ENCODE peak calls at places on chromosomes 4 and X, in five cellular contexts. One of them, this sample, is unnamed.

GRCh38 chr4:77917075-77917474 is 54.4 kb downstream of the MRPL1 start:
- DNase-seq in activated CD8-positive, alpha-beta T cell treated with anti-CD3 and anti-CD28 coated beads, Interleukin-2, amount 10 ng/mL, durations not matched to agents 7 days and 5 days: no peak
- DNase-seq in substantia nigra: no peak
- DNase-seq in cardiac muscle cell: no peak
- DNase-seq in retinal pigment epithelial cell: no peak
- DNase-seq in this sample: no peak

GRCh38 chrX:114774691-114775090 is 190.8 kb downstream of the HTR2C start:
- DNase-seq in activated CD8-positive, alpha-beta T cell treated with anti-CD3 and anti-CD28 coated beads, Interleukin-2, amount 10 ng/mL, durations not matched to agents 7 days and 5 days: no peak
- DNase-seq in cardiac muscle cell: peak; percentile 9
- DNase-seq in substantia nigra: no peak
- DNase-seq in retinal pigment epithelial cell: no peak
- DNase-seq in this sample: no peak

GRCh38 chr4:117137143-117137542 is 51.8 kb upstream of the TRAM1L1 start:
- DNase-seq in retinal pigment epithelial cell: peak; percentile 48
- DNase-seq in activated CD8-positive, alpha-beta T cell treated with anti-CD3 and anti-CD28 coated beads, Interleukin-2, amount 10 ng/mL, durations not matched to agents 7 days and 5 days: no peak
- DNase-seq in cardiac muscle cell: no peak
- DNase-seq in substantia nigra: no peak
- DNase-seq in this sample: peak; percentile 88

GRCh38 chr4:82852751-82853053 is 38.3 kb downstream of the SEC31A start:
- DNase-seq in activated CD8-positive, alpha-beta T cell treated with anti-CD3 and anti-CD28 coated beads, Interleukin-2, amount 10 ng/mL, durations not matched to agents 7 days and 5 days: no peak
- DNase-seq in cardiac muscle cell: no peak
- DNase-seq in substantia nigra: no peak
- DNase-seq in retinal pigment epithelial cell: no peak
- DNase-seq in this sample: no peak

GRCh38 chr4:100838286-100838685 is 320.5 kb upstream of the EMCN start:
- DNase-seq in cardiac muscle cell: peak; percentile 47
- DNase-seq in substantia nigra: no peak
- DNase-seq in activated CD8-positive, alpha-beta T cell treated with anti-CD3 and anti-CD28 coated beads, Interleukin-2, amount 10 ng/mL, durations not matched to agents 7 days and 5 days: no peak
- DNase-seq in retinal pigment epithelial cell: peak; percentile 26
- DNase-seq in this sample: no peak

GRCh38 chr4:186881521-186882220 is 158.0 kb upstream of the FAT1 start:
- DNase-seq in activated CD8-positive, alpha-beta T cell treated with anti-CD3 and anti-CD28 coated beads, Interleukin-2, amount 10 ng/mL, durations not matched to agents 7 days and 5 days: no peak
- DNase-seq in retinal pigment epithelial cell: peak; percentile 63
- DNase-seq in cardiac muscle cell: no peak
- DNase-seq in substantia nigra: no peak
- DNase-seq in this sample: peak; percentile 53

GRCh38 chrX:129091097-129091496 is 432.2 kb downstream of the SMARCA1 start:
- DNase-seq in substantia nigra: no peak
- DNase-seq in cardiac muscle cell: no peak
- DNase-seq in activated CD8-positive, alpha-beta T cell treated with anti-CD3 and anti-CD28 coated beads, Interleukin-2, amount 10 ng/mL, durations not matched to agents 7 days and 5 days: no peak
- DNase-seq in retinal pigment epithelial cell: no peak
- DNase-seq in this sample: no peak

GRCh38 chr4:147430111-147430510 is 50.8 kb upstream of the EDNRA start:
- DNase-seq in cardiac muscle cell: no peak
- DNase-seq in activated CD8-positive, alpha-beta T cell treated with anti-CD3 and anti-CD28 coated beads, Interleukin-2, amount 10 ng/mL, durations not matched to agents 7 days and 5 days: no peak
- DNase-seq in substantia nigra: no peak
- DNase-seq in retinal pigment epithelial cell: no peak
- DNase-seq in this sample: no peak

GRCh38 chr4:83876047-83876446 is 340.1 kb downstream of the GPAT3 start:
- DNase-seq in activated CD8-positive, alpha-beta T cell treated with anti-CD3 and anti-CD28 coated beads, Interleukin-2, amount 10 ng/mL, durations not matched to agents 7 days and 5 days: no peak
- DNase-seq in substantia nigra: no peak
- DNase-seq in retinal pigment epithelial cell: peak; percentile 49
- DNase-seq in cardiac muscle cell: no peak
- DNase-seq in this sample: no peak

GRCh38 chrX:12647230-12647629 is 144.0 kb upstream of the PRPS2 start:
- DNase-seq in substantia nigra: no peak
- DNase-seq in retinal pigment epithelial cell: no peak
- DNase-seq in activated CD8-positive, alpha-beta T cell treated with anti-CD3 and anti-CD28 coated beads, Interleukin-2, amount 10 ng/mL, durations not matched to agents 7 days and 5 days: no peak
- DNase-seq in cardiac muscle cell: no peak
- DNase-seq in this sample: no peak

GRCh38 chr4:26058537-26058936 is 144.5 kb downstream of the SMIM20 start:
- DNase-seq in activated CD8-positive, alpha-beta T cell treated with anti-CD3 and anti-CD28 coated beads, Interleukin-2, amount 10 ng/mL, durations not matched to agents 7 days and 5 days: no peak
- DNase-seq in retinal pigment epithelial cell: no peak
- DNase-seq in cardiac muscle cell: no peak
- DNase-seq in substantia nigra: no peak
- DNase-seq in this sample: no peak

GRCh38 chr4:628346-628745 is 3.0 kb downstream of the PDE6B start:
- DNase-seq in activated CD8-positive, alpha-beta T cell treated with anti-CD3 and anti-CD28 coated beads, Interleukin-2, amount 10 ng/mL, durations not matched to agents 7 days and 5 days: no peak
- DNase-seq in substantia nigra: no peak
- DNase-seq in cardiac muscle cell: no peak
- DNase-seq in retinal pigment epithelial cell: no peak
- DNase-seq in this sample: no peak

GRCh38 chr4:17115546-17115945 is 217.1 kb upstream of the LDB2 start:
- DNase-seq in cardiac muscle cell: no peak
- DNase-seq in substantia nigra: no peak
- DNase-seq in activated CD8-positive, alpha-beta T cell treated with anti-CD3 and anti-CD28 coated beads, Interleukin-2, amount 10 ng/mL, durations not matched to agents 7 days and 5 days: no peak
- DNase-seq in retinal pigment epithelial cell: no peak
- DNase-seq in this sample: no peak

GRCh38 chr4:20809796-20810195 is 109.5 kb downstream of the PACRGL start:
- DNase-seq in cardiac muscle cell: peak; percentile 18
- DNase-seq in substantia nigra: no peak
- DNase-seq in activated CD8-positive, alpha-beta T cell treated with anti-CD3 and anti-CD28 coated beads, Interleukin-2, amount 10 ng/mL, durations not matched to agents 7 days and 5 days: no peak
- DNase-seq in retinal pigment epithelial cell: no peak
- DNase-seq in this sample: no peak

GRCh38 chrX:4936315-4936714 is 1222.9 kb upstream of the PRKX start:
- DNase-seq in retinal pigment epithelial cell: no peak
- DNase-seq in substantia nigra: no peak
- DNase-seq in cardiac muscle cell: no peak
- DNase-seq in activated CD8-positive, alpha-beta T cell treated with anti-CD3 and anti-CD28 coated beads, Interleukin-2, amount 10 ng/mL, durations not matched to agents 7 days and 5 days: no peak
- DNase-seq in this sample: no peak

GRCh38 chrX:131752493-131753198 is 208.8 kb downstream of the OR13H1 start:
- DNase-seq in retinal pigment epithelial cell: peak; percentile 34
- DNase-seq in substantia nigra: no peak
- DNase-seq in cardiac muscle cell: no peak
- DNase-seq in activated CD8-positive, alpha-beta T cell treated with anti-CD3 and anti-CD28 coated beads, Interleukin-2, amount 10 ng/mL, durations not matched to agents 7 days and 5 days: no peak
- DNase-seq in this sample: no peak

GRCh38 chr4:48290146-48290772 is 20.6 kb upstream of the TEC start:
- DNase-seq in retinal pigment epithelial cell: no peak
- DNase-seq in cardiac muscle cell: peak; percentile 13
- DNase-seq in activated CD8-positive, alpha-beta T cell treated with anti-CD3 and anti-CD28 coated beads, Interleukin-2, amount 10 ng/mL, durations not matched to agents 7 days and 5 days: no peak
- DNase-seq in substantia nigra: no peak
- DNase-seq in this sample: no peak

GRCh38 chrX:46913710-46914109 is 1.5 kb downstream of the JADE3 start:
- DNase-seq in cardiac muscle cell: peak; percentile 14
- DNase-seq in activated CD8-positive, alpha-beta T cell treated with anti-CD3 and anti-CD28 coated beads, Interleukin-2, amount 10 ng/mL, durations not matched to agents 7 days and 5 days: no peak
- DNase-seq in retinal pigment epithelial cell: no peak
- DNase-seq in substantia nigra: no peak
- DNase-seq in this sample: no peak

GRCh38 chr4:104743141-104743748 is 248.6 kb upstream of the CXXC4 start:
- DNase-seq in retinal pigment epithelial cell: no peak
- DNase-seq in substantia nigra: no peak
- DNase-seq in cardiac muscle cell: no peak
- DNase-seq in activated CD8-positive, alpha-beta T cell treated with anti-CD3 and anti-CD28 coated beads, Interleukin-2, amount 10 ng/mL, durations not matched to agents 7 days and 5 days: no peak
- DNase-seq in this sample: no peak

GRCh38 chr4:51931461-51931860 is 88.5 kb downstream of the DCUN1D4 start:
- DNase-seq in activated CD8-positive, alpha-beta T cell treated with anti-CD3 and anti-CD28 coated beads, Interleukin-2, amount 10 ng/mL, durations not matched to agents 7 days and 5 days: no peak
- DNase-seq in retinal pigment epithelial cell: no peak
- DNase-seq in substantia nigra: no peak
- DNase-seq in cardiac muscle cell: no peak
- DNase-seq in this sample: no peak

GRCh38 chr4:15352508-15352907 is 75.3 kb upstream of the C1QTNF7 start:
- DNase-seq in activated CD8-positive, alpha-beta T cell treated with anti-CD3 and anti-CD28 coated beads, Interleukin-2, amount 10 ng/mL, durations not matched to agents 7 days and 5 days: no peak
- DNase-seq in substantia nigra: no peak
- DNase-seq in cardiac muscle cell: no peak
- DNase-seq in retinal pigment epithelial cell: no peak
- DNase-seq in this sample: no peak

GRCh38 chr4:4583606-4584005 is 41.8 kb upstream of the STX18 start:
- DNase-seq in substantia nigra: no peak
- DNase-seq in cardiac muscle cell: no peak
- DNase-seq in retinal pigment epithelial cell: no peak
- DNase-seq in activated CD8-positive, alpha-beta T cell treated with anti-CD3 and anti-CD28 coated beads, Interleukin-2, amount 10 ng/mL, durations not matched to agents 7 days and 5 days: no peak
- DNase-seq in this sample: no peak

GRCh38 chr4:37451646-37452045 is 207.1 kb downstream of the NWD2 start:
- DNase-seq in activated CD8-positive, alpha-beta T cell treated with anti-CD3 and anti-CD28 coated beads, Interleukin-2, amount 10 ng/mL, durations not matched to agents 7 days and 5 days: no peak
- DNase-seq in substantia nigra: no peak
- DNase-seq in retinal pigment epithelial cell: no peak
- DNase-seq in cardiac muscle cell: no peak
- DNase-seq in this sample: no peak

GRCh38 chr4:73607375-73608026 is 12.7 kb downstream of the RASSF6 start:
- DNase-seq in retinal pigment epithelial cell: no peak
- DNase-seq in cardiac muscle cell: no peak
- DNase-seq in activated CD8-positive, alpha-beta T cell treated with anti-CD3 and anti-CD28 coated beads, Interleukin-2, amount 10 ng/mL, durations not matched to agents 7 days and 5 days: no peak
- DNase-seq in substantia nigra: no peak
- DNase-seq in this sample: no peak

GRCh38 chr4:179595671-179596410 is 2153.6 kb upstream of the AGA start:
- DNase-seq in substantia nigra: no peak
- DNase-seq in retinal pigment epithelial cell: peak; percentile 54
- DNase-seq in activated CD8-positive, alpha-beta T cell treated with anti-CD3 and anti-CD28 coated beads, Interleukin-2, amount 10 ng/mL, durations not matched to agents 7 days and 5 days: no peak
- DNase-seq in cardiac muscle cell: no peak
- DNase-seq in this sample: peak; percentile 63

GRCh38 chrX:43165343-43165920 is 387.5 kb upstream of the PPP1R2C start:
- DNase-seq in cardiac muscle cell: no peak
- DNase-seq in activated CD8-positive, alpha-beta T cell treated with anti-CD3 and anti-CD28 coated beads, Interleukin-2, amount 10 ng/mL, durations not matched to agents 7 days and 5 days: no peak
- DNase-seq in retinal pigment epithelial cell: no peak
- DNase-seq in substantia nigra: no peak
- DNase-seq in this sample: no peak

GRCh38 chrX:121761845-121762244 is 714.4 kb downstream of the GLUD2 start:
- DNase-seq in activated CD8-positive, alpha-beta T cell treated with anti-CD3 and anti-CD28 coated beads, Interleukin-2, amount 10 ng/mL, durations not matched to agents 7 days and 5 days: no peak
- DNase-seq in cardiac muscle cell: no peak
- DNase-seq in retinal pigment epithelial cell: no peak
- DNase-seq in substantia nigra: no peak
- DNase-seq in this sample: no peak

GRCh38 chr4:122045533-122045932 is 93.7 kb upstream of the TRPC3 start:
- DNase-seq in substantia nigra: no peak
- DNase-seq in retinal pigment epithelial cell: peak; percentile 99
- DNase-seq in cardiac muscle cell: peak; percentile 50
- DNase-seq in activated CD8-positive, alpha-beta T cell treated with anti-CD3 and anti-CD28 coated beads, Interleukin-2, amount 10 ng/mL, durations not matched to agents 7 days and 5 days: no peak
- DNase-seq in this sample: peak; percentile 98

GRCh38 chr4:2248044-2248780 is 6.3 kb upstream of the HAUS3 start:
- DNase-seq in cardiac muscle cell: no peak
- DNase-seq in substantia nigra: no peak
- DNase-seq in activated CD8-positive, alpha-beta T cell treated with anti-CD3 and anti-CD28 coated beads, Interleukin-2, amount 10 ng/mL, durations not matched to agents 7 days and 5 days: peak; percentile 14
- DNase-seq in retinal pigment epithelial cell: no peak
- DNase-seq in this sample: no peak

GRCh38 chr4:184255361-184255760 is 37.7 kb upstream of the ENPP6 start:
- DNase-seq in retinal pigment epithelial cell: no peak
- DNase-seq in substantia nigra: peak; percentile 85
- DNase-seq in activated CD8-positive, alpha-beta T cell treated with anti-CD3 and anti-CD28 coated beads, Interleukin-2, amount 10 ng/mL, durations not matched to agents 7 days and 5 days: peak; percentile 16
- DNase-seq in cardiac muscle cell: no peak
- DNase-seq in this sample: no peak

GRCh38 chr4:129377131-129377845 is 281.3 kb downstream of the C4orf33 start:
- DNase-seq in cardiac muscle cell: no peak
- DNase-seq in retinal pigment epithelial cell: no peak
- DNase-seq in substantia nigra: no peak
- DNase-seq in activated CD8-positive, alpha-beta T cell treated with anti-CD3 and anti-CD28 coated beads, Interleukin-2, amount 10 ng/mL, durations not matched to agents 7 days and 5 days: no peak
- DNase-seq in this sample: no peak

GRCh38 chrX:118088084-118088483 is 28.5 kb downstream of the KLHL13 start:
- DNase-seq in retinal pigment epithelial cell: no peak
- DNase-seq in activated CD8-positive, alpha-beta T cell treated with anti-CD3 and anti-CD28 coated beads, Interleukin-2, amount 10 ng/mL, durations not matched to agents 7 days and 5 days: no peak
- DNase-seq in substantia nigra: no peak
- DNase-seq in cardiac muscle cell: no peak
- DNase-seq in this sample: no peak

GRCh38 chr4:113278324-113278934 is 229.0 kb downstream of the ANK2 start:
- DNase-seq in retinal pigment epithelial cell: no peak
- DNase-seq in substantia nigra: peak; percentile 77
- DNase-seq in activated CD8-positive, alpha-beta T cell treated with anti-CD3 and anti-CD28 coated beads, Interleukin-2, amount 10 ng/mL, durations not matched to agents 7 days and 5 days: peak; percentile 79
- DNase-seq in cardiac muscle cell: peak; percentile 86
- DNase-seq in this sample: no peak

GRCh38 chr4:128751354-128751753 is 58.1 kb upstream of the JADE1 start:
- DNase-seq in substantia nigra: no peak
- DNase-seq in activated CD8-positive, alpha-beta T cell treated with anti-CD3 and anti-CD28 coated beads, Interleukin-2, amount 10 ng/mL, durations not matched to agents 7 days and 5 days: no peak
- DNase-seq in retinal pigment epithelial cell: peak; percentile 15
- DNase-seq in cardiac muscle cell: no peak
- DNase-seq in this sample: peak; percentile 10

GRCh38 chr4:184028571-184028996 is 123.5 kb downstream of the STOX2 start:
- DNase-seq in substantia nigra: no peak
- DNase-seq in retinal pigment epithelial cell: no peak
- DNase-seq in cardiac muscle cell: no peak
- DNase-seq in activated CD8-positive, alpha-beta T cell treated with anti-CD3 and anti-CD28 coated beads, Interleukin-2, amount 10 ng/mL, durations not matched to agents 7 days and 5 days: peak; percentile 48
- DNase-seq in this sample: no peak

GRCh38 chrX:74119016-74119910 is 184.7 kb upstream of the ZCCHC13 start:
- DNase-seq in activated CD8-positive, alpha-beta T cell treated with anti-CD3 and anti-CD28 coated beads, Interleukin-2, amount 10 ng/mL, durations not matched to agents 7 days and 5 days: no peak
- DNase-seq in retinal pigment epithelial cell: no peak
- DNase-seq in substantia nigra: no peak
- DNase-seq in cardiac muscle cell: no peak
- DNase-seq in this sample: no peak

GRCh38 chr4:102787096-102787867 is 26.5 kb upstream of the MANBA start:
- DNase-seq in substantia nigra: no peak
- DNase-seq in retinal pigment epithelial cell: no peak
- DNase-seq in cardiac muscle cell: no peak
- DNase-seq in activated CD8-positive, alpha-beta T cell treated with anti-CD3 and anti-CD28 coated beads, Interleukin-2, amount 10 ng/mL, durations not matched to agents 7 days and 5 days: no peak
- DNase-seq in this sample: no peak

GRCh38 chr4:61540944-61541343 is 340.8 kb downstream of the ADGRL3 start:
- DNase-seq in retinal pigment epithelial cell: no peak
- DNase-seq in activated CD8-positive, alpha-beta T cell treated with anti-CD3 and anti-CD28 coated beads, Interleukin-2, amount 10 ng/mL, durations not matched to agents 7 days and 5 days: no peak
- DNase-seq in cardiac muscle cell: peak; percentile 64
- DNase-seq in substantia nigra: no peak
- DNase-seq in this sample: no peak

GRCh38 chr4:82721819-82722423 is 76.7 kb downstream of the SCD5 start:
- DNase-seq in retinal pigment epithelial cell: no peak
- DNase-seq in substantia nigra: peak; percentile 67
- DNase-seq in cardiac muscle cell: peak; percentile 29
- DNase-seq in activated CD8-positive, alpha-beta T cell treated with anti-CD3 and anti-CD28 coated beads, Interleukin-2, amount 10 ng/mL, durations not matched to agents 7 days and 5 days: peak; percentile 51
- DNase-seq in this sample: no peak